ENCODE peak calls at places on chromosomes 1 and 21, in five cellular contexts. G is SK-N-SH, R is H1, A is IMR-90, K is fibroblast of lung. Q is an unnamed sample. For H3K4me1, the result is how much of the 10 kb centered on the place peaks cover.

GRCh38 chr1:186761358-186761757 is 67.4 kb upstream of the PLA2G4A start:
- DNase-seq in A (no peak), G (no peak), K (no peak), R (no peak), Q (no peak)

GRCh38 chr1:159056069-159056698 is 20.4 kb downstream of the AIM2 start:
- DNase-seq in A (no peak), G (no peak), K (no peak), R (peak), Q (peak)

GRCh38 chr1:194568610-194569009 is 1382.2 kb upstream of the B3GALT2 start:
- DNase-seq in G (no peak), K (peak), A (peak), R (no peak), Q (no peak)

GRCh38 chr1:219144659-219145313 is 28.9 kb upstream of the LYPLAL1 start:
- DNase-seq in R (no peak), A (no peak), K (no peak), G (no peak), Q (no peak)

GRCh38 chr1:183185941-183186490 is at the start of gene LAMC2:
- DNase-seq in A (peak), R (peak), G (no peak), K (no peak), Q (no peak)

GRCh38 chr1:177857285-177857684 is 112.6 kb downstream of the SEC16B start:
- DNase-seq in A (no peak), R (no peak), K (no peak), G (no peak), Q (no peak)

GRCh38 chr1:111570781-111571181 is 48.8 kb upstream of the RAP1A start:
- DNase-seq in R (peak), A (peak), G (no peak), K (no peak), Q (peak)

GRCh38 chr21:26461500-26461899 is 111.6 kb downstream of the CYYR1 start:
- DNase-seq in K (no peak), A (no peak), G (no peak), R (no peak), Q (no peak)

GRCh38 chr1:188904201-188904600 is 1573.5 kb downstream of the BRINP3 start:
- DNase-seq in A (peak), G (no peak), K (no peak), R (no peak), Q (no peak)

GRCh38 chr1:183804916-183805734 is at the start of gene RGL1:
- DNase-seq in R (peak), A (peak), K (peak), G (peak), Q (no peak)

GRCh38 chr1:61839702-61840101 is 97.4 kb downstream of the PATJ start:
- DNase-seq in G (no peak), A (peak), K (peak), R (no peak), Q (no peak)

GRCh38 chr1:169119405-169119804 is 12.9 kb downstream of the ATP1B1 start:
- DNase-seq in K (no peak), R (no peak), G (no peak), A (peak), Q (no peak)

GRCh38 chr1:243931957-243932356 is 81.9 kb upstream of the AKT3 start:
- DNase-seq in G (no peak), K (no peak), A (no peak), R (no peak), Q (no peak)
- H3K4me2 ChIP-seq in G (no peak), K (no peak), A (no peak), R (peak), Q (no peak)

GRCh38 chr1:19450811-19451564 is 34.4 kb downstream of the CAPZB start:
- DNase-seq in A (peak), K (peak), G (peak), R (no peak), Q (no peak)

GRCh38 chr1:19452221-19452663 is 33.1 kb downstream of the CAPZB start:
- DNase-seq in K (peak), R (no peak), G (no peak), A (peak), Q (no peak)

GRCh38 chr1:19454265-19455198 is 30.8 kb downstream of the CAPZB start:
- DNase-seq in A (no peak), K (no peak), R (no peak), G (peak), Q (no peak)

GRCh38 chr1:19455353-19455752 is 30.0 kb downstream of the CAPZB start:
- DNase-seq in R (no peak), G (peak), K (no peak), A (no peak), Q (no peak)

DNA sequence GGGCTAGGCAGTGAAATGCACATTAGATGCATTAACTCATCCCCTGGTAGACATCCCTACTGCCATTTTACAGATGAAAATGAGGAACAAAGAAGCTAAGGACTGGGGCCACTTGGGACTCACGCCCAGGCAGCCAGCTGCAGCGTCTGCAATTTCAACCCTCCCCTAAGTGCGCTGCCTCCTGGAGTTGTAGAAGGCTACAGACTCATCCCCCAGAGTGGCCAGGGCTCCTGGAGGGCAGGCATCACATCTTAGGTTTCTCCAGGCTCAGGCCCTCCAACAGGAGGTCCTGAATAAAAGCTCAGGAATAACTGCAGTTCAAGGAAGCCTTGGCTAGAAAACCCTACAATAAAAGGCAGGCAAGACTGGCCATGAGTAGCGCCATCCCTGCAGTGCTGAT is 31.5 kb downstream of the CAPZB start:
- DNase-seq in K (no peak), A (no peak), G (no peak), R (no peak), Q (no peak)
- H3K4me1 ChIP-seq in K (half or more), A (half or more), G (half or more), R (under half), Q (under half)

GRCh38 chr1:107900083-107900945 is 64.7 kb downstream of the VAV3 start:
- DNase-seq in K (no peak), R (no peak), A (no peak), G (no peak), Q (peak)

GRCh38 chr1:107897428-107898339 is 67.3 kb downstream of the VAV3 start:
- DNase-seq in G (no peak), A (no peak), K (no peak), R (no peak), Q (peak)

GRCh38 chr1:107895403-107896181 is 69.4 kb downstream of the VAV3 start:
- DNase-seq in A (no peak), K (no peak), R (no peak), G (no peak), Q (peak)

GRCh38 chr1:107899655-107900054 is 65.3 kb downstream of the VAV3 start:
- DNase-seq in R (no peak), G (no peak), K (no peak), A (no peak), Q (no peak)

DNA sequence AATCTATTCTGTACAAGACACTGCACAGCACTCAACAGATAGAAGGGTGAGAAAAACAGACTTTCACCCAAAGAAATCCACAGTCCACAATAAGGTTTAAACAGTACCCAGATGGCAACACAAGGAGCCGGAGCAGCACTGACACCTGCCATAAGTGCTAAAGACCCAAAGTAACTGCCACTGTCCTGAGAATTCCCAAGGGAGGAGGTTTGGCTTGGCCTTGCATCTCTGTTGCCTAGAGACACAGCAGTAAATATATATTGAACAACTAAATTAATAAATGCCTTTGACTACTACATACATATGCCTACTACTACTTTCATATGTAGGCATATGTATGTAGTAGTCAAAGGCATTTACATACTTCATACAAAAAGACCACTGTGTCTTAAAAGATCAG is 68.0 kb downstream of the VAV3 start:
- DNase-seq in G (no peak), R (no peak), K (no peak), A (no peak), Q (peak)
- H3K4me2 ChIP-seq in G (no peak), R (no peak), K (no peak), A (no peak), Q (peak)

DNA sequence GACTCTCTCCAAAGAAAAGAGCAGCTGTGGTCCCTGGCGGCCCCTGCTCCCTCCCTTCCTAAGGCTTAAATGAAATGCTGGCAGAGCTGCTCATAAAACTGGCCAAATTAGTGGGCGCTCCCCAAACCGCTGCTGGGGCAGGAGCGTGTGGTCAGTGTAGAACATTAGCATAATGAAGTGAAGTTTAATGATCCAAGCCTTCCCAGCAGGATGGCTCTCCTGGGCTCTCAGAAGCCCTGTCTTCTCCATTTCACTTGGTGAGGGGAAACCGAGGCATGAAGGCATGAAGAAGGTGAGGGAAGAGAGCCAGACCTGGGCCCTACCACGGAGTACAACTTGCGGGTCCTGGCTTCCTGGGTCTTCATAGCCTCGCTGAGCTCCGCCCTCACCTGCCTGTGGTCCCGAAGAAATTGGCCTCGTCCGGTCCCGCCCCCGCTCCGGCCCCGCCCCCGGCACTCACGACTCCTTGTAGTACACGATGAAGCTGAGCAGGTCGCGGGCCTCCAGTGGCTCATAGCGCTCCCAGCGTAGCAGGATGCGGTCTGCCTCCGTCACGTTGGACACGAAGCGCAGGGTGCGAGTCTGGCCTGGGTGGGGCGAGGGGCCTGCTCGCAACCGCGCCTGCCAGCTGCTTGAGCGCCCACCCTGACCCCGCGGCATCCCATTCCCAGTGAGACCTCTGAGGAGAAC is 10.3 kb downstream of the INSRR start:
- DNase-seq in K (no peak), R (peak), G (no peak), A (no peak), Q (no peak)
- H3K4me1 ChIP-seq in K (under half), R (under half), G (under half), A (under half), Q (under half)

GRCh38 chr1:27633298-27633610 is 1.7 kb downstream of the FGR start:
- DNase-seq in K (no peak), R (no peak), A (no peak), G (no peak), Q (no peak)
- H3K4me2 ChIP-seq in K (no peak), R (no peak), A (no peak), G (no peak), Q (peak)

Q was measured in OCI-LY7.